ENCODE peak calls at places on chromosome 22, in eight cellular contexts. T, O, A, M, G, K, D and B are unnamed samples.

GRCh38 chr22:20520093-20520511 is 12.7 kb downstream of the MED15 start:
- DNase-seq in T (no peak), O (no peak), A (no peak), M (no peak), G (no peak), K (no peak), D (no peak), B (no peak)

GRCh38 chr22:41504397-41504796 is 35.5 kb downstream of the ACO2 start:
- DNase-seq in T (no peak), O (no peak), A (peak; percentile 64), M (no peak), G (no peak), K (no peak), D (no peak), B (peak; percentile 48)

GRCh38 chr22:22085702-22086500 is 103.3 kb upstream of the TOP3B start:
- DNase-seq in T (no peak), O (no peak), A (no peak), M (no peak), G (no peak), K (no peak), D (peak; percentile 35), B (no peak)

GRCh38 chr22:49657275-49657973 is 170.2 kb downstream of the BRD1 start:
- DNase-seq in T (peak; percentile 40), O (peak; percentile 44), A (no peak), M (no peak), G (peak; percentile 63), K (peak; percentile 70), D (peak; percentile 95), B (no peak)

GRCh38 chr22:45235851-45236342 is 4.8 kb downstream of the KIAA0930 start:
- DNase-seq in T (no peak), O (no peak), A (no peak), M (no peak), G (no peak), K (no peak), D (no peak), B (no peak)

GRCh38 chr22:22593964-22594656 is 35.0 kb upstream of the PRAME start:
- DNase-seq in T (peak; percentile 32), O (no peak), A (peak; percentile 79), M (peak; percentile 29), G (peak; percentile 15), K (peak; percentile 32), D (peak; percentile 86), B (peak; percentile 68)

GRCh38 chr22:17664414-17665045 is 26.0 kb downstream of the BCL2L13 start:
- DNase-seq in T (no peak), O (no peak), A (no peak), M (no peak), G (no peak), K (no peak), D (no peak), B (no peak)

GRCh38 chr22:24417901-24418641 is 9.3 kb upstream of the ADORA2A start:
- DNase-seq in T (no peak), O (no peak), A (no peak), M (no peak), G (no peak), K (no peak), D (no peak), B (peak; percentile 29)

GRCh38 chr22:20290045-20290392 is 21.9 kb upstream of the RTN4R start:
- DNase-seq in T (no peak), O (no peak), A (no peak), M (no peak), G (no peak), K (no peak), D (no peak), B (no peak)

GRCh38 chr22:29314074-29314473 is 1.4 kb downstream of the RASL10A start:
- DNase-seq in T (no peak), O (no peak), A (peak; percentile 46), M (no peak), G (no peak), K (no peak), D (no peak), B (no peak)

GRCh38 chr22:36659762-36660509 is 43.6 kb downstream of the CACNG2 start:
- DNase-seq in T (no peak), O (no peak), A (peak; percentile 93), M (no peak), G (no peak), K (no peak), D (peak; percentile 96), B (peak; percentile 43)

GRCh38 chr22:35319244-35319985 is 19.7 kb downstream of the TOM1 start:
- DNase-seq in T (no peak), O (no peak), A (no peak), M (no peak), G (no peak), K (no peak), D (no peak), B (no peak)

GRCh38 chr22:23712256-23712655 is 21.4 kb downstream of the RGL4 start:
- DNase-seq in T (no peak), O (no peak), A (no peak), M (no peak), G (no peak), K (no peak), D (peak; percentile 25), B (no peak)

GRCh38 chr22:21856868-21857267 is 10.6 kb downstream of the MAPK1 start:
- DNase-seq in T (no peak), O (no peak), A (no peak), M (no peak), G (no peak), K (no peak), D (no peak), B (no peak)

GRCh38 chr22:35742342-35743100 is 24.8 kb downstream of the APOL5 start:
- DNase-seq in T (no peak), O (no peak), A (no peak), M (no peak), G (no peak), K (no peak), D (peak; percentile 94), B (peak; percentile 70)

GRCh38 chr22:26949193-26949592 is 291.8 kb downstream of the MIAT start:
- DNase-seq in T (no peak), O (no peak), A (no peak), M (no peak), G (no peak), K (no peak), D (peak; percentile 43), B (peak; percentile 50)

GRCh38 chr22:35564975-35565867 is 24.6 kb downstream of the RASD2 start:
- DNase-seq in T (no peak), O (no peak), A (no peak), M (no peak), G (no peak), K (no peak), D (no peak), B (peak; percentile 42)

GRCh38 chr22:43572710-43573109 is 160.9 kb downstream of the MPPED1 start:
- DNase-seq in T (no peak), O (no peak), A (no peak), M (no peak), G (no peak), K (no peak), D (no peak), B (no peak)

GRCh38 chr22:42399315-42400271 is 32.6 kb downstream of the NFAM1 start:
- DNase-seq in T (no peak), O (no peak), A (peak; percentile 100), M (peak; percentile 37), G (no peak), K (no peak), D (peak; percentile 73), B (peak; percentile 92)

GRCh38 chr22:37701121-37701786 is 4.4 kb downstream of the TRIOBP start:
- DNase-seq in T (no peak), O (no peak), A (no peak), M (no peak), G (no peak), K (no peak), D (peak; percentile 18), B (no peak)